ENCODE peak calls at places on chromosomes 5 and 9, in eight cellular contexts. One of them, this sample, is unnamed. For H4K20me1, the result is how much of the 10 kb centered on the place peaks cover.

GRCh38 chr5:135391123-135391868 is 7.7 kb downstream of the MACROH2A1 start:
- DNase-seq in MM.1S: no peak
- DNase-seq in PC-3: no peak
- DNase-seq in HCT116: no peak
- DNase-seq in GM23248: peak
- DNase-seq in GM23338: no peak
- DNase-seq in neural progenitor cell: peak
- DNase-seq in SK-N-SH: no peak
- DNase-seq in this sample: no peak

GRCh38 chr5:149262315-149262714 is 9.3 kb upstream of the AFAP1L1 start:
- DNase-seq in SK-N-SH: no peak
- DNase-seq in PC-3: no peak
- DNase-seq in MM.1S: no peak
- DNase-seq in HCT116: no peak
- DNase-seq in GM23338: no peak
- DNase-seq in GM23248: no peak
- DNase-seq in neural progenitor cell: no peak
- DNase-seq in this sample: no peak

GRCh38 chr5:147287181-147287580 is 52.4 kb downstream of the STK32A start:
- DNase-seq in GM23338: no peak
- DNase-seq in GM23248: no peak
- DNase-seq in SK-N-SH: no peak
- DNase-seq in neural progenitor cell: no peak
- DNase-seq in PC-3: no peak
- DNase-seq in MM.1S: no peak
- DNase-seq in HCT116: no peak
- DNase-seq in this sample: no peak

GRCh38 chr5:142924135-142924883 is 154.1 kb downstream of the ARHGAP26 start:
- DNase-seq in HCT116: no peak
- DNase-seq in MM.1S: no peak
- DNase-seq in SK-N-SH: no peak
- DNase-seq in GM23338: no peak
- DNase-seq in PC-3: peak
- DNase-seq in GM23248: peak
- DNase-seq in neural progenitor cell: no peak
- DNase-seq in this sample: peak

GRCh38 chr5:38551020-38552017 is 5.1 kb downstream of the LIFR start:
- DNase-seq in PC-3: peak
- DNase-seq in GM23248: peak
- DNase-seq in MM.1S: peak
- DNase-seq in neural progenitor cell: peak
- DNase-seq in HCT116: peak
- DNase-seq in SK-N-SH: peak
- DNase-seq in GM23338: peak
- DNase-seq in this sample: peak

GRCh38 chr9:129472651-129473102 is 148.2 kb downstream of the C9orf50 start:
- DNase-seq in neural progenitor cell: no peak
- DNase-seq in SK-N-SH: no peak
- DNase-seq in PC-3: no peak
- DNase-seq in MM.1S: no peak
- DNase-seq in HCT116: no peak
- DNase-seq in GM23248: peak
- DNase-seq in GM23338: peak
- DNase-seq in this sample: no peak

GRCh38 chr5:35145671-35146317 is 84.5 kb downstream of the PRLR start:
- DNase-seq in MM.1S: no peak
- DNase-seq in GM23248: peak
- DNase-seq in PC-3: peak
- DNase-seq in HCT116: no peak
- DNase-seq in SK-N-SH: no peak
- DNase-seq in GM23338: no peak
- DNase-seq in neural progenitor cell: no peak
- DNase-seq in this sample: no peak

GRCh38 chr9:82363236-82363635 is 374.7 kb downstream of the SPATA31D1 start:
- DNase-seq in GM23338: no peak
- DNase-seq in SK-N-SH: no peak
- DNase-seq in HCT116: no peak
- DNase-seq in neural progenitor cell: no peak
- DNase-seq in PC-3: no peak
- DNase-seq in MM.1S: no peak
- DNase-seq in GM23248: no peak
- DNase-seq in this sample: no peak

GRCh38 chr5:1511651-1512540 is 11.9 kb downstream of the LPCAT1 start:
- DNase-seq in HCT116: peak
- DNase-seq in GM23338: no peak
- DNase-seq in neural progenitor cell: peak
- DNase-seq in PC-3: peak
- DNase-seq in GM23248: peak
- DNase-seq in SK-N-SH: no peak
- DNase-seq in MM.1S: no peak
- DNase-seq in this sample: peak

GRCh38 chr9:69120380-69121154 is 53.5 kb upstream of the TJP2 start:
- DNase-seq in GM23248: no peak
- DNase-seq in SK-N-SH: no peak
- DNase-seq in PC-3: peak
- DNase-seq in MM.1S: no peak
- DNase-seq in HCT116: peak
- DNase-seq in GM23338: peak
- DNase-seq in neural progenitor cell: peak
- DNase-seq in this sample: peak

GRCh38 chr5:113246371-113246870 is 188.4 kb downstream of the TSSK1B start:
- DNase-seq in GM23338: peak
- DNase-seq in MM.1S: no peak
- DNase-seq in PC-3: no peak
- DNase-seq in GM23248: peak
- DNase-seq in HCT116: no peak
- DNase-seq in SK-N-SH: no peak
- DNase-seq in neural progenitor cell: no peak
- DNase-seq in this sample: no peak

GRCh38 chr5:135599421-135600140 is 20.8 kb upstream of the CXCL14 start:
- DNase-seq in GM23248: no peak
- DNase-seq in HCT116: no peak
- DNase-seq in neural progenitor cell: no peak
- DNase-seq in PC-3: no peak
- DNase-seq in GM23338: no peak
- DNase-seq in SK-N-SH: no peak
- DNase-seq in MM.1S: no peak
- DNase-seq in this sample: no peak

GRCh38 chr9:99896119-99896518 is 10.3 kb upstream of the STX17 start:
- DNase-seq in SK-N-SH: no peak
- DNase-seq in HCT116: no peak
- DNase-seq in GM23338: no peak
- DNase-seq in MM.1S: no peak
- DNase-seq in neural progenitor cell: no peak
- DNase-seq in PC-3: no peak
- DNase-seq in GM23248: no peak
- DNase-seq in this sample: no peak

GRCh38 chr5:10366310-10367297 is 13.1 kb downstream of the MARCHF6 start:
- DNase-seq in neural progenitor cell: no peak
- DNase-seq in PC-3: peak
- DNase-seq in GM23248: peak
- DNase-seq in MM.1S: no peak
- DNase-seq in GM23338: no peak
- DNase-seq in HCT116: no peak
- DNase-seq in SK-N-SH: no peak
- DNase-seq in this sample: no peak

GRCh38 chr9:928363-929042 is 48.0 kb upstream of the DMRT3 start:
- DNase-seq in GM23248: peak
- DNase-seq in HCT116: peak
- DNase-seq in GM23338: peak
- DNase-seq in SK-N-SH: peak
- DNase-seq in MM.1S: peak
- DNase-seq in neural progenitor cell: peak
- DNase-seq in PC-3: peak
- DNase-seq in this sample: peak

GRCh38 chr9:107810493-107810931 is 320.9 kb upstream of the KLF4 start:
- DNase-seq in HCT116: no peak
- DNase-seq in PC-3: peak
- DNase-seq in MM.1S: no peak
- DNase-seq in GM23338: no peak
- DNase-seq in SK-N-SH: no peak
- DNase-seq in GM23248: peak
- DNase-seq in neural progenitor cell: no peak
- DNase-seq in this sample: no peak

GRCh38 chr9:122032346-122032745 is 60.8 kb downstream of the TTLL11 start:
- DNase-seq in GM23338: no peak
- DNase-seq in SK-N-SH: no peak
- DNase-seq in neural progenitor cell: no peak
- DNase-seq in PC-3: no peak
- DNase-seq in HCT116: no peak
- DNase-seq in MM.1S: no peak
- DNase-seq in GM23248: no peak
- DNase-seq in this sample: no peak
- H2AFZ ChIP-seq in GM23338: no peak
- H2AFZ ChIP-seq in SK-N-SH: no peak
- H2AFZ ChIP-seq in neural progenitor cell: no peak
- H2AFZ ChIP-seq in PC-3: no peak
- H2AFZ ChIP-seq in HCT116: no peak
- H2AFZ ChIP-seq in MM.1S: no peak
- H2AFZ ChIP-seq in GM23248: no peak
- H2AFZ ChIP-seq in this sample: no peak

DNA sequence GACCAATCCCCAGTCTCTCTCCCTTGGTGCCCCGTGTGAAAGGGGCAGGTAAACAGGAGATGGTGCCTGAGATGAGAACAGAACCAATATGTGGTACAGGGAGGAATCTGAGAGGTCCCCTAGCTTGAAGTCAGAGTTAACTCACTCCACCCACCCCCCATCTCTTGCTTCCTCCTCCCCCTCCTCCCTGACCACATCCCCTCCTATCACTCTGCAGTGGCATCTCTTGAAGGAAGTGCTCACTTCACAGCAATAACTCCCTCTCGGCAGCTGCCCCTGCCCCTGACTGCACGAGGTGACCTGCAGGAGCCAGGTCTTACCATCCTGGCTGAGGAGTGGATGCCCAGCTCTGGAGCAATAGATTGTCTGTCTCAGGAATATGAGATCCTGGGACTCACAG is 224.0 kb downstream of the GAS1 start:
- DNase-seq in HCT116: no peak
- DNase-seq in MM.1S: no peak
- DNase-seq in GM23338: no peak
- DNase-seq in SK-N-SH: no peak
- DNase-seq in PC-3: no peak
- DNase-seq in neural progenitor cell: no peak
- DNase-seq in GM23248: no peak
- DNase-seq in this sample: no peak
- TF ChIP-seq EZH2phosphoT487 in HCT116: no peak
- TF ChIP-seq EZH2phosphoT487 in MM.1S: no peak
- TF ChIP-seq EZH2phosphoT487 in GM23338: no peak
- TF ChIP-seq EZH2phosphoT487 in SK-N-SH: no peak
- TF ChIP-seq EZH2phosphoT487 in PC-3: no peak
- TF ChIP-seq EZH2phosphoT487 in neural progenitor cell: no peak
- TF ChIP-seq EZH2phosphoT487 in GM23248: no peak
- TF ChIP-seq EZH2phosphoT487 in this sample: no peak

DNA sequence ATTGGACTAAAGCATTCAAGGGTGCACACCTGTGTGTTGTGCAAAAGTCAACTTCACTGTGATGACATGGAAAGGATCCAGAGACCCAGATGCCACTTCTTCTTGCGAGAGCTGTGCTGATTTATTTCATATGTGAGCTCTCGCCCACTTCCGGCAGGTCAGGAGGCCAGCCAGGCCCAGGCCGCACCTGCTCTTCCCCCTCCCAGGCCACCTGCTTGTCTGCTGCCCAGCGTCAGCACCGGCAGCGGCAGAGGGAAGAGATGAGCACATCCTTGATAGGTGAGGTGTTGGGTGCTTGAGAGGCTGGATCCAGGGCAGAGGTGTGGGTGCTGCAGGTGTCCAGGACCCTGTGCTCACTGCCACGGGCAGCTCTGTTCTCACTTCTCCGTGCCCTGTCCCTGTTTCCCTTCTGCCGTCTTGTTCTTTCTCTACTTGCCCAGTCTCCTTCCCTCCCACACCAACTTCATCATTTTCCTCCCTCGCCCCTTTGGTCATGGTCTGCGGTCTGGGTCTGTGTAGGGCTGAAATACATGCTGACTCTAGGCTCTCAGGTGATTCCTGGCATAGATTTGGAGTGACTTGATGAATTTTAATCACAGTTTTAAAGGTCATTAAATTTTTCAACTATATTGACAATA is 242.8 kb downstream of the FANCC start:
- DNase-seq in GM23338: no peak
- DNase-seq in HCT116: no peak
- DNase-seq in PC-3: no peak
- DNase-seq in SK-N-SH: no peak
- DNase-seq in MM.1S: no peak
- DNase-seq in GM23248: no peak
- DNase-seq in neural progenitor cell: no peak
- DNase-seq in this sample: no peak
- H4K20me1 ChIP-seq in GM23338: under half
- H4K20me1 ChIP-seq in HCT116: under half
- H4K20me1 ChIP-seq in PC-3: under half
- H4K20me1 ChIP-seq in SK-N-SH: half or more
- H4K20me1 ChIP-seq in MM.1S: under half
- H4K20me1 ChIP-seq in GM23248: under half
- H4K20me1 ChIP-seq in neural progenitor cell: under half
- H4K20me1 ChIP-seq in this sample: under half

GRCh38 chr9:16459421-16460148 is 410.9 kb downstream of the BNC2 start:
- DNase-seq in GM23248: no peak
- DNase-seq in HCT116: no peak
- DNase-seq in GM23338: no peak
- DNase-seq in neural progenitor cell: peak
- DNase-seq in PC-3: no peak
- DNase-seq in MM.1S: peak
- DNase-seq in SK-N-SH: no peak
- DNase-seq in this sample: no peak

GRCh38 chr9:16461851-16462250 is 408.6 kb downstream of the BNC2 start:
- DNase-seq in PC-3: no peak
- DNase-seq in neural progenitor cell: no peak
- DNase-seq in GM23338: no peak
- DNase-seq in HCT116: no peak
- DNase-seq in GM23248: no peak
- DNase-seq in SK-N-SH: no peak
- DNase-seq in MM.1S: no peak
- DNase-seq in this sample: no peak

GRCh38 chr9:16461231-16461840 is 409.1 kb downstream of the BNC2 start:
- DNase-seq in GM23248: no peak
- DNase-seq in GM23338: peak
- DNase-seq in PC-3: no peak
- DNase-seq in SK-N-SH: no peak
- DNase-seq in HCT116: no peak
- DNase-seq in MM.1S: no peak
- DNase-seq in neural progenitor cell: peak
- DNase-seq in this sample: no peak

GRCh38 chr9:16458696-16459420 is 411.6 kb downstream of the BNC2 start:
- DNase-seq in HCT116: no peak
- DNase-seq in GM23338: no peak
- DNase-seq in GM23248: peak
- DNase-seq in SK-N-SH: no peak
- DNase-seq in MM.1S: peak
- DNase-seq in neural progenitor cell: no peak
- DNase-seq in PC-3: peak
- DNase-seq in this sample: no peak

DNA sequence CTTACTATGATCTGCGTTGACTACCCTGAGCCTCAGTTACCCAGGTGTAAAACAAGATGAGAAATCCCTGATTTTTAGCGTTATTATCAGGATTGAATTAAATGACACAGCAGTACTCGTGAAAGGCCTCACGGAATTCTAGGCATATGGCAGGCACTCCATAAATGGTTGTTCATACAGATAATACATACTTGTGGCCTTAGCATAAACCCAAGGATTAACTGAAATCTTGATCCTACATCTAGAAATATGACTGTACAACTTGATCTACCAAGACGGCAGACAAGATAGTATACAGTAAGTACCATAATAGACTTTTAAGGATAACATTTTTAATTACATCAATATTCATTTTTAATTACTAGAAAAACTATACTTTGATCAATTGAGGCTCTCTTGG is 409.8 kb downstream of the BNC2 start:
- DNase-seq in HCT116: no peak
- DNase-seq in PC-3: no peak
- DNase-seq in neural progenitor cell: no peak
- DNase-seq in GM23338: no peak
- DNase-seq in MM.1S: no peak
- DNase-seq in SK-N-SH: no peak
- DNase-seq in GM23248: no peak
- DNase-seq in this sample: no peak
- H2AFZ ChIP-seq in HCT116: no peak
- H2AFZ ChIP-seq in PC-3: no peak
- H2AFZ ChIP-seq in neural progenitor cell: no peak
- H2AFZ ChIP-seq in GM23338: no peak
- H2AFZ ChIP-seq in MM.1S: no peak
- H2AFZ ChIP-seq in SK-N-SH: no peak
- H2AFZ ChIP-seq in GM23248: no peak
- H2AFZ ChIP-seq in this sample: no peak